ENCODE peak calls at places on chromosomes 3 and 15, in six cellular contexts. G is sigmoid colon, C is GM23248, D is cardiac muscle cell, W is aorta, X is tibial artery. N is an unnamed sample.

GRCh38 chr15:95626501-95627361 is 703.8 kb upstream of the NR2F2 start:
- DNase-seq in X (no peak), G (no peak), C (no peak), W (no peak), D (no peak), N (no peak)

GRCh38 chr15:31440754-31441298 is 114.2 kb downstream of the KLF13 start:
- DNase-seq in X (peak), G (peak), W (peak), C (peak), D (peak), N (no peak)

GRCh38 chr3:182392182-182392917 is 401.0 kb upstream of the ATP11B start:
- DNase-seq in W (no peak), C (no peak), G (no peak), X (no peak), D (no peak), N (no peak)

GRCh38 chr3:112811917-112812660 is 34.6 kb downstream of the CD200R1L start:
- DNase-seq in X (no peak), C (no peak), W (no peak), D (no peak), G (peak), N (no peak)

GRCh38 chr15:49697121-49697520 is 76.3 kb downstream of the DTWD1 start:
- DNase-seq in G (no peak), D (no peak), C (peak), W (no peak), X (no peak), N (no peak)

GRCh38 chr3:11288021-11288491 is 15.9 kb downstream of the ATG7 start:
- DNase-seq in C (peak), W (no peak), D (peak), X (no peak), G (no peak), N (no peak)

GRCh38 chr3:134652886-134653630 is 2.2 kb upstream of the KY start:
- DNase-seq in C (no peak), D (no peak), X (no peak), G (no peak), W (no peak), N (no peak)

GRCh38 chr15:63072023-63072650 is 29.6 kb downstream of the TPM1 start:
- DNase-seq in D (no peak), C (peak), W (no peak), G (no peak), X (no peak), N (no peak)

GRCh38 chr3:41126475-41126874 is 72.8 kb upstream of the CTNNB1 start:
- DNase-seq in D (no peak), X (no peak), C (no peak), G (no peak), W (no peak), N (no peak)

GRCh38 chr15:42143866-42144625 is 12.4 kb downstream of the PLA2G4F start:
- DNase-seq in D (no peak), X (peak), C (no peak), G (peak), W (peak), N (no peak)

GRCh38 chr3:39809181-39809994 is at the start of gene MYRIP:
- DNase-seq in C (peak), W (peak), X (peak), G (peak), D (peak), N (peak)

GRCh38 chr15:70767668-70768067 is 4.3 kb upstream of the UACA start:
- DNase-seq in G (no peak), C (no peak), D (no peak), W (no peak), X (no peak), N (no peak)

GRCh38 chr15:93071469-93071891 is 17.5 kb downstream of the RGMA start:
- DNase-seq in G (no peak), D (peak), X (no peak), C (peak), W (no peak), N (no peak)

GRCh38 chr15:63722144-63722543 is 111.6 kb downstream of the HERC1 start:
- DNase-seq in G (no peak), D (no peak), C (no peak), X (no peak), W (no peak), N (no peak)

GRCh38 chr3:16118396-16118795 is 56.1 kb upstream of the GALNT15 start:
- DNase-seq in G (no peak), D (no peak), C (no peak), X (no peak), W (no peak), N (no peak)

GRCh38 chr15:83010709-83011270 is 649 bp downstream of the C15orf40 start:
- DNase-seq in D (peak), W (peak), X (peak), G (peak), C (peak), N (peak)

GRCh38 chr3:42247576-42248027 is 18.4 kb downstream of the CCK start:
- DNase-seq in X (no peak), C (peak), D (peak), G (no peak), W (no peak), N (peak)

GRCh38 chr15:100918690-100919480 is at the start of gene LRRK1:
- DNase-seq in D (peak), G (no peak), W (peak), C (peak), X (peak), N (no peak)

GRCh38 chr15:71424765-71425164 is 309.5 kb downstream of the THSD4 start:
- DNase-seq in X (no peak), W (no peak), G (no peak), C (no peak), D (no peak), N (no peak)

GRCh38 chr15:76386926-76387325 is 50.4 kb downstream of the ISL2 start:
- DNase-seq in X (no peak), W (no peak), G (no peak), C (peak), D (no peak), N (no peak)

GRCh38 chr15:81297147-81297572 is 26.8 kb downstream of the STARD5 start:
- DNase-seq in D (peak), W (no peak), X (peak), C (peak), G (no peak), N (no peak)

GRCh38 chr15:81296218-81296617 is 27.7 kb downstream of the STARD5 start:
- DNase-seq in C (no peak), G (no peak), W (no peak), X (peak), D (no peak), N (no peak)

GRCh38 chr15:81296673-81297072 is 27.3 kb downstream of the STARD5 start:
- DNase-seq in X (peak), G (peak), D (no peak), C (no peak), W (no peak), N (peak)

GRCh38 chr15:81298606-81299005 is 25.3 kb downstream of the STARD5 start:
- DNase-seq in W (no peak), C (no peak), G (no peak), X (peak), D (no peak), N (no peak)

DNA sequence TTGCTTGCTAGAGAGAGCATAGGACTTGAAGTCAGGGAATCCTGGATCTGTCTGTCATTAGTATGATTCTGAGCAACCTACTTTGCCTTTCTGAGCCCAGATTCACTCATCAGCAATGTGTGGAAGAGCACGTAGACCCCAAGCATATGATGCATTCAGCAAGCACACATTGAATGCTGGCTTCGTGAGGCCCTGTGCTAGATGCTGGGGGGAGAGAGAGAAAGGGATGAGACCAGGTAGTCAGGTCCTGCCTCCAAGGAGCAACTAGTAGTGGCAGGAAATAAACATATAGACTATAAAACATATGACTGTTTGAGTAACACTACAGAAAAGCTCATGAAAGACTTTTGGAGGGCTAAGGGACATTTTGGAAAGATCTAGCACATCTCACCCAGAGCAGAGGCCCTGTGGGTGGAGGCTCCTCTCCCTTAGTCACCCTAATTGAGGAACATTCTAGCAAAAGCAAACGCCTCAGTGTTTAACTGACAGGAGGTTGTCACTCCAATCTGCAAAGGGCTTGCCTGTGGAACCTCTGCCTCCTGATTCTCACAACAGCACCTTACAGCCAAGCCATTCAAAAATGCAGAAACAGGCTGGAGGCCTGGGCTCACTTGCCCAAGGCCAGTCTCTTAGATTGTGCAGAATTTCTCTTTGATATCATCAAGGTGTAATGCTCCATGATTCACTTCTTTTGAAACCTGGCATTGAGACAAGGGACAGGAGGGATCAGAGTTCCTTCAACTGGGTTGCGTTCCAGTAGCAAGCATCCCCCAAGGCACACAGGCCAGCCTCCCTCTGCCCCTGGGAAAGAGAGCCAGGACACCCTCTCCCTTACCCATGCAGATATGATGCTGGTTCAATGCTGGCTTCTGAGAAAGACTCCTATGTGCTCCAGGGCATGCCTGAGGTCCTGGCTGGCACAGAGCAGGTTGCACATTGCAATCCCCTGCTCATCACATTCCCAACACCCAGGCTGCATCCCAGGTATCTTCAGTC is 26.1 kb downstream of the STARD5 start:
- DNase-seq in D (no peak), X (peak), G (no peak), W (no peak), C (no peak), N (no peak)
- H3K4me3 ChIP-seq in D (no peak), X (no peak), G (no peak), W (no peak), C (no peak), N (peak)

DNA sequence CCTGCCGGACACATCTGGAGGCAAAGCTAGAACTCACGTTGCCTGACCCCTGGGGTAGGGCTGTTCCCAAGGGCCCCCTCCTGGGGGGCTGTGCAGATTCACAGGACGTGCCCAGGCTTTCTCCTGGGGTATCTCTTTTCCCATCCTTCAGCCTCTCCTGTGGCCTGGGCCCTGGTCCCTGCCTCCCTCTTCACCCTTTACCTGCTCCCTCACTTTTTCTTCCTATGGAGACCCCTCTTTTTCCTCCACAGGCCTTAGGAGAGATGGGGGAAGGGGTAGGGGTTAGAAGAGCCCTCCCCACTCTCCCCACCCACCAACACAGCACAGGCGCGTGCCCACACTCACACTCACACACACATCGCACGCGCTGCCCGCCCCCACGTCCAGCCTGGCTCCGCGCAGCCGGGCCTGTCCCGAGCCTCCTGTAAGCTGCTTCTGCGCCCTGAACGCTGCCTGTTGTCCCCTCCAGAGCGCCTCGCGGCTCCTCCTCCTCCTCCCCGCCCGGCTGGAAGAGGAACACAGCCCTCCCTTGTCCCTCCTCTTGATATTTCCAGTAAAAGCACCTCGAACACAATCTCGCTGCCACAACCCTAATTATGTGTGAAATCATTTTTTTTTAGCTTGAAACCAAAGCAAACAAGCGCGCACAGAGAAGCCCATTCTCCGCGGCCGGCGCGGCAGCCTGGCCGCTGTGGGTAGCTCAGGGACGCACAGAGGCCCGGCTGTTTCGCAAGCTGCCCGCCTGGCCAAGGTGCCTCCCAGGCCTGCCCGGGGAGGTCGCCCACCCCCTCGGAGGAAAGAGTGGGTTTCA is 33.9 kb upstream of the ACAN start:
- DNase-seq in C (peak), X (peak), D (peak), W (peak), G (no peak), N (no peak)
- H3K4me3 ChIP-seq in C (peak), X (peak), D (no peak), W (no peak), G (no peak), N (no peak)

DNA sequence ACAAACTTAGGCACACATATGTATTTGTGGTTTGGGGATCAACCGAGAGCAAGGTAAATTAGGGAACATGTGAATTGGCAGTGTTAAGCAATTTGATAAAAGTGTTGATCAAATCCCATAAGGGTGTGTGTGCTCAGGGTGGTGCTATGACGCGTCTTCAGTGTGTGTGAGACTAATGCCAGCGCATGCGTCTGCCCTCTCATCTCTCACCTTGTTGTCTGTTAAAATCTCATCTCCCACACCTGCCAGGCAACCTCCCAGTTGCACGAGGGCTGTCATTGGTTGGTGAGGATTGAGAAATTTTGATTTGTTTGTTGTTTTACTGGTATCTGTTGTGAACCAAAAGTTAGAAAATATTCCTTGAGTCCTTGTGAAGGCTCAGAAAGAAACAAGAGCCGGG is 137.2 kb upstream of the ICE2 start:
- DNase-seq in X (no peak), W (no peak), C (no peak), D (no peak), G (no peak), N (no peak)
- H3K4me3 ChIP-seq in X (no peak), W (no peak), C (no peak), D (no peak), G (no peak), N (no peak)

GRCh38 chr3:133591271-133591742 is 17.8 kb downstream of the CDV3 start:
- DNase-seq in W (no peak), D (peak), X (no peak), C (peak), G (no peak), N (no peak)

GRCh38 chr3:133588035-133588434 is 14.5 kb downstream of the CDV3 start:
- DNase-seq in C (no peak), X (no peak), D (no peak), W (no peak), G (no peak), N (no peak)

GRCh38 chr3:133589503-133589902 is 16.0 kb downstream of the CDV3 start:
- DNase-seq in W (no peak), C (peak), G (no peak), X (no peak), D (no peak), N (no peak)

GRCh38 chr3:133592843-133593242 is 19.4 kb downstream of the CDV3 start:
- DNase-seq in D (no peak), X (no peak), C (peak), W (no peak), G (no peak), N (no peak)

GRCh38 chr3:133588784-133589465 is 15.4 kb downstream of the CDV3 start:
- DNase-seq in D (peak), C (peak), X (no peak), G (no peak), W (no peak), N (no peak)
- H3K4me3 ChIP-seq in D (no peak), C (no peak), X (no peak), G (no peak), W (no peak), N (no peak)

N was measured in Jurkat, Clone E6-1.